ENCODE peak calls at places on chromosome 9, in six cellular contexts. F, T, H, M, U and A are unnamed samples.

GRCh38 chr9:20331095-20331685 is 291.1 kb downstream of the MLLT3 start:
- DNase-seq in F (no peak), T (no peak), H (no peak), M (no peak), U (no peak), A (no peak)

GRCh38 chr9:89600831-89601230 is 4.0 kb upstream of the GADD45G start:
- DNase-seq in F (no peak), T (no peak), H (no peak), M (no peak), U (no peak), A (no peak)

GRCh38 chr9:72362680-72363139 is 2.3 kb downstream of the ZFAND5 start:
- DNase-seq in F (peak; percentile 74), T (no peak), H (peak; percentile 35), M (peak; percentile 66), U (peak; percentile 75), A (peak; percentile 92)

GRCh38 chr9:117073539-117074336 is 341.1 kb downstream of the ASTN2 start:
- DNase-seq in F (no peak), T (no peak), H (peak; percentile 23), M (peak; percentile 77), U (peak; percentile 4), A (no peak)

GRCh38 chr9:84386753-84387152 is 46.2 kb upstream of the SLC28A3 start:
- DNase-seq in F (no peak), T (no peak), H (no peak), M (no peak), U (no peak), A (no peak)

GRCh38 chr9:26684029-26684428 is 208.6 kb downstream of the CAAP1 start:
- DNase-seq in F (no peak), T (no peak), H (no peak), M (no peak), U (no peak), A (no peak)

GRCh38 chr9:134657666-134658377 is 16.2 kb downstream of the COL5A1 start:
- DNase-seq in F (no peak), T (peak; percentile 55), H (no peak), M (no peak), U (no peak), A (no peak)

GRCh38 chr9:93246111-93246510 is 62.2 kb downstream of the WNK2 start:
- DNase-seq in F (no peak), T (peak; percentile 49), H (no peak), M (no peak), U (no peak), A (no peak)

GRCh38 chr9:108331596-108331995 is 524.2 kb downstream of the ACTL7B start:
- DNase-seq in F (no peak), T (no peak), H (peak; percentile 7), M (peak; percentile 2), U (no peak), A (no peak)

GRCh38 chr9:100775912-100776311 is 198.0 kb downstream of the CAVIN4 start:
- DNase-seq in F (no peak), T (no peak), H (no peak), M (no peak), U (no peak), A (no peak)

GRCh38 chr9:106613250-106613737 is 249.7 kb upstream of the ZNF462 start:
- DNase-seq in F (peak; percentile 38), T (peak; percentile 67), H (no peak), M (no peak), U (no peak), A (no peak)

GRCh38 chr9:87556821-87557220 is 59.2 kb downstream of the DAPK1 start:
- DNase-seq in F (no peak), T (no peak), H (no peak), M (no peak), U (no peak), A (peak; percentile 69)

GRCh38 chr9:89310486-89311345 is at the start of gene CKS2:
- DNase-seq in F (peak; percentile 100), T (peak; percentile 100), H (peak; percentile 99), M (peak; percentile 100), U (peak; percentile 99), A (peak; percentile 99)

GRCh38 chr9:107175826-107176500 is 107.1 kb upstream of the RAD23B start:
- DNase-seq in F (no peak), T (peak; percentile 45), H (no peak), M (peak; percentile 34), U (no peak), A (no peak)

GRCh38 chr9:88971131-88971960 is 19.9 kb upstream of the S1PR3 start:
- DNase-seq in F (no peak), T (no peak), H (no peak), M (no peak), U (no peak), A (peak; percentile 3)

GRCh38 chr9:114007991-114008666 is 70.0 kb downstream of the AMBP start:
- DNase-seq in F (no peak), T (no peak), H (no peak), M (no peak), U (no peak), A (peak; percentile 16)

GRCh38 chr9:95725045-95725444 is 150.4 kb upstream of the ERCC6L2 start:
- DNase-seq in F (no peak), T (no peak), H (no peak), M (no peak), U (peak; percentile 68), A (no peak)

GRCh38 chr9:9949368-9949767 is 663.4 kb downstream of the PTPRD start:
- DNase-seq in F (no peak), T (no peak), H (no peak), M (no peak), U (no peak), A (no peak)

GRCh38 chr9:16143947-16144890 is 591.4 kb downstream of the CCDC171 start:
- DNase-seq in F (no peak), T (no peak), H (no peak), M (no peak), U (no peak), A (no peak)

GRCh38 chr9:92151691-92152393 is 36.6 kb upstream of the SPTLC1 start:
- DNase-seq in F (no peak), T (no peak), H (peak; percentile 83), M (no peak), U (no peak), A (no peak)

GRCh38 chr9:37035472-37036236 is 1.6 kb upstream of the PAX5 start:
- DNase-seq in F (no peak), T (no peak), H (no peak), M (peak; percentile 62), U (no peak), A (no peak)

GRCh38 chr9:92965759-92966517 is 18.6 kb downstream of the FGD3 start:
- DNase-seq in F (no peak), T (no peak), H (no peak), M (no peak), U (no peak), A (peak; percentile 52)

GRCh38 chr9:8599937-8600336 is 800.4 kb upstream of the DMAC1 start:
- DNase-seq in F (no peak), T (no peak), H (no peak), M (peak; percentile 82), U (no peak), A (no peak)
- H3K4me3 ChIP-seq in F (no peak overlapping the region), T (no peak overlapping the region), H (no peak overlapping the region), M (no peak overlapping the region), U (no peak overlapping the region), A (no peak overlapping the region)

GRCh38 chr9:82553654-82554366 is 509.1 kb downstream of the RASEF start:
- DNase-seq in F (no peak), T (no peak), H (peak; percentile 64), M (peak; percentile 30), U (no peak), A (no peak)
- H3K4me1 ChIP-seq in F (no peaks in the 10 kb centered on the region), T (no peaks in the 10 kb centered on the region), H (peaks cover 8% of the 10 kb centered on the region), M (no peaks in the 10 kb centered on the region), U (peaks cover 43% of the 10 kb centered on the region), A (no peaks in the 10 kb centered on the region)

GRCh38 chr9:110320651-110321050 is 17.0 kb downstream of the TXNDC8 start:
- DNase-seq in F (no peak), T (no peak), H (no peak), M (no peak), U (no peak), A (no peak)

GRCh38 chr9:110317921-110318320 is 19.7 kb downstream of the TXNDC8 start:
- DNase-seq in F (no peak), T (no peak), H (no peak), M (no peak), U (no peak), A (no peak)

GRCh38 chr9:110319781-110320180 is 17.9 kb downstream of the TXNDC8 start:
- DNase-seq in F (no peak), T (no peak), H (no peak), M (no peak), U (no peak), A (no peak)

GRCh38 chr9:110321055-110321454 is 16.6 kb downstream of the TXNDC8 start:
- DNase-seq in F (no peak), T (no peak), H (no peak), M (no peak), U (no peak), A (no peak)

DNA sequence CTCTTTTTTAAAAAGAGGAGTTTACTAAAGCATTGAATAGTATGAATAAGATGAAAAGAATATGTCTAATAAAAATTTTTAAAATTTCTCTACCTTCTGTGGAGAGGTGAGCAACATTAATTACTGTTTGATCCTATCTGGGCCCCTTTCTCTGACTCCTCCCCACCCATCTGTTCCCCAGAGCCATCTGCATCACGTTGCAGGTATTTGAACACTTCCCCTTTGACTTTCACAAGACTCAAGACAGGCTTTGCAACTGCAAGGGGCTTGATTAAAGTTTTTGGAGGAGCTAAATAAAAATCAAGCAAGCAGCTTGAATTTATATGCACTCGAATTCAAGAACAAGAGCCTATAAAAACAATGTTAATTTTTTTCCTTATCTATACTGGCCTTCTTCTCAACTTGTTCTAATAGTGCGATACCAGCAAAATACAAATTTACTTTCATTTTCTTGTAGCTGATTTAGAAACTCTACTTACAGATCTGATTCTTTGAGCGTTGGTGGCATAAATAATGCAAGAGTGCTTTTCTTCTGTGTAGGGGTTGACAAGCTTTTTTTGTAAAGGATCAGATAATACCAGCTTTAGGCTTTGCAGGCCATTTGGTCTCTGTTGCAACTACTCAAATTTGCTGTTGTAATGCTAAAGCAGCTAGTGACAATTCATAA is 21.3 kb downstream of the TXNDC8 start:
- DNase-seq in F (no peak), T (no peak), H (no peak), M (no peak), U (no peak), A (no peak)
- H3K4me3 ChIP-seq in F (no peak overlapping the region), T (no peak overlapping the region), H (no peak overlapping the region), M (no peak overlapping the region), U (no peak overlapping the region), A (no peak overlapping the region)

DNA sequence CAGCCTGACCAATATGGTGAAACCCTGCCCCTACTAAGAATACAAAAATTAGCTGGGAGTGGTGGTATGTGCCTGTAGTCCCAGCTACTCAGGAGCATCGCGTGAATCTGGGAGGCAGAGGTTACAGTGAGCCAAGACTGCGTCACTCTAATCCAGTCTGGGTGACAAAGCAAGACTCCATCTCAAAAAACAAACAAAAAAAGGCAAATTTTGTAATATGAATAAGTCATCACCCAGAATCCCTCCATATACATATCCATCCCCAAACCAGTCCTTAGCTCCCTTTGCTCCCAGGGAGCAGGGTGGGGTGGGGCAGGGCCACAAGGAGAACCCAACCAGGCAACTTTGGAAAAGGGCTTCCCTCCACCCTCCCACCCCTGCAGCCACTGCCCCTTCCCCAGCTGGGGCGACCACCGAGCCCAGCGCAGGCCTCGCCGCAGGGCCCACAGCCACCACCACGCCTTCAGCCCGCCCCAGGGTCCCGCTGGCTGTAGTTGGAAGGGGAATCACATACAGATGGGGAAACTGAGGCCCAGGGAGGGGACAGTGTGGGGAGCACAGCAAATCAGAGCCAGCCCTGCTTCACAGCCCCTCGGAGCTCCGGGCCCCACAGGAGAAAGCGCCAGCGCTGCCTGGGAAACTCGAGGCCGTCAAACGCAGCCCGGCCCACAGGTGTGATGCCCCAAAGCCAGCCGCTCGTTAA is 7.8 kb downstream of the NOTCH1 start:
- DNase-seq in F (no peak), T (no peak), H (peak; percentile 42), M (no peak), U (no peak), A (no peak)
- H3K4me1 ChIP-seq in F (peaks cover 50% of the 10 kb centered on the region), T (peaks cover 92% of the 10 kb centered on the region), H (peaks cover 18% of the 10 kb centered on the region), M (no peaks in the 10 kb centered on the region), U (no peaks in the 10 kb centered on the region), A (peaks cover 28% of the 10 kb centered on the region)